ENCODE peak calls at places on chromosomes 13 and 19, in five cellular contexts. I, J, A, M and G are unnamed samples.
A peak's percentile ranks its signal among the peaks of the same experiment; 100 is the strongest.

GRCh38 chr19:46748325-46749109 is 2.3 kb upstream of the STRN4 start:
- DNase-seq in M (peak; percentile 69), J (peak; percentile 83), A (no peak), I (peak; percentile 87), G (peak; percentile 41)

GRCh38 chr19:18216789-18217188 is 9.4 kb downstream of the PDE4C start:
- DNase-seq in A (no peak), J (no peak), I (no peak), M (no peak), G (no peak)

GRCh38 chr13:19596960-19597361 is 35.6 kb upstream of the TPTE2 start:
- DNase-seq in M (no peak), I (no peak), A (peak; percentile 30), J (no peak), G (peak; percentile 42)

GRCh38 chr13:105341758-105342157 is 1193.7 kb downstream of the EFNB2 start:
- DNase-seq in A (no peak), J (no peak), I (no peak), M (no peak), G (no peak)

GRCh38 chr13:49669735-49670309 is 21.5 kb downstream of the EBPL start:
- DNase-seq in M (peak; percentile 86), I (peak; percentile 77), J (peak; percentile 49), A (peak; percentile 48), G (peak; percentile 63)

GRCh38 chr13:63625869-63626268 is 2210.2 kb upstream of the PCDH20 start:
- DNase-seq in J (no peak), M (no peak), I (no peak), A (peak; percentile 18), G (peak; percentile 31)

GRCh38 chr13:97538193-97538592 is 104.2 kb downstream of the RAP2A start:
- DNase-seq in A (no peak), I (no peak), J (no peak), M (no peak), G (no peak)

GRCh38 chr13:41900918-41901317 is 60.0 kb downstream of the VWA8 start:
- DNase-seq in M (no peak), I (no peak), J (no peak), A (no peak), G (no peak)

GRCh38 chr13:50779443-50780200 is 63.9 kb downstream of the DLEU7 start:
- DNase-seq in M (no peak), A (no peak), J (no peak), I (no peak), G (no peak)

GRCh38 chr19:3986260-3987041 is 1.2 kb upstream of the EEF2 start:
- DNase-seq in I (peak; percentile 74), A (peak; percentile 52), M (peak; percentile 82), J (peak; percentile 85), G (peak; percentile 68)

GRCh38 chr19:41311072-41311471 is 1.1 kb downstream of the CCDC97 start:
- DNase-seq in J (peak; percentile 36), I (no peak), M (no peak), A (no peak), G (no peak)

GRCh38 chr19:16361254-16361653 is 36.6 kb downstream of the KLF2 start:
- DNase-seq in M (no peak), J (no peak), I (no peak), A (no peak), G (no peak)

GRCh38 chr19:56840452-56841193 is at the start of the genes PEG3 and ZIM2:
- DNase-seq in A (no peak), M (no peak), J (no peak), I (no peak), G (peak; percentile 12)

GRCh38 chr13:113584870-113585671 is 518 bp downstream of the TFDP1 start:
- DNase-seq in J (peak; percentile 33), A (no peak), M (no peak), I (peak; percentile 45), G (no peak)

GRCh38 chr13:98853791-98854191 is 101.3 kb upstream of the SLC15A1 start:
- DNase-seq in J (no peak), M (no peak), I (no peak), A (peak; percentile 59), G (peak; percentile 38)

GRCh38 chr19:23070353-23070781 is 46.5 kb upstream of the ZNF730 start:
- DNase-seq in M (no peak), A (no peak), I (no peak), J (peak; percentile 35), G (peak; percentile 54)

GRCh38 chr13:39350461-39350881 is 252.5 kb downstream of the LHFPL6 start:
- DNase-seq in I (peak; percentile 11), A (no peak), M (peak; percentile 66), J (no peak), G (no peak)

GRCh38 chr19:42048992-42049391 is 21.0 kb downstream of the GRIK5 start:
- DNase-seq in J (peak; percentile 16), A (no peak), M (no peak), I (no peak), G (no peak)

GRCh38 chr13:63024458-63024857 is 1608.8 kb upstream of the PCDH20 start:
- DNase-seq in I (no peak), M (no peak), A (no peak), J (no peak), G (peak; percentile 44)

GRCh38 chr19:3818479-3818878 is 32.3 kb upstream of the MATK start:
- DNase-seq in J (no peak), I (no peak), A (peak; percentile 35), M (peak; percentile 15), G (no peak)

GRCh38 chr19:2171349-2172145 is 7.8 kb downstream of the DOT1L start:
- DNase-seq in A (no peak), M (no peak), I (peak; percentile 45), J (peak; percentile 86), G (peak; percentile 42)

DNA sequence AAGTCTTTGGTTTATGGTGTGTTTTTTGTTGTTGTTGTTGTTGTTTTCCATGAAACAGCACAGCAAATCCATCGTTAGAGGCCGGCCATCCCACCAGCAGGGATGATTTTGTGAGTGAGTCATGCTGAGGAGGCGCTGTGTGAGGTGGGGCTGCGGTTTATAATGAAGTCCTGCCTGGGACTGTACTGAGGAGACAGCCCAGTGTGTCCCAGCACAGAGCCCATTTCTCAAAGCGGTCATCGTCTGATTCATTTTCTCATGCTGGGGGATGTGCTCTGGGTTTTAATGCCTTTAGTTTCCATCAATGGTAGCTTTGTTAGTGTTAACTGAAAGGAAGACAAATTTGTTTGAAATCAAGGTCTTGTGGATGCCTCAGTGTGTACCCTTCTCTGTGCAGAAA is 129.3 kb upstream of the SERP2 start:
- DNase-seq in M (no peak), J (peak; percentile 43), A (peak; percentile 89), I (no peak), G (peak; percentile 82)
- H3K9ac ChIP-seq in M (no peak overlapping the region), J (no peak overlapping the region), A (peak overlapping the region; percentile 72), I (no peak overlapping the region), G (no peak overlapping the region)

DNA sequence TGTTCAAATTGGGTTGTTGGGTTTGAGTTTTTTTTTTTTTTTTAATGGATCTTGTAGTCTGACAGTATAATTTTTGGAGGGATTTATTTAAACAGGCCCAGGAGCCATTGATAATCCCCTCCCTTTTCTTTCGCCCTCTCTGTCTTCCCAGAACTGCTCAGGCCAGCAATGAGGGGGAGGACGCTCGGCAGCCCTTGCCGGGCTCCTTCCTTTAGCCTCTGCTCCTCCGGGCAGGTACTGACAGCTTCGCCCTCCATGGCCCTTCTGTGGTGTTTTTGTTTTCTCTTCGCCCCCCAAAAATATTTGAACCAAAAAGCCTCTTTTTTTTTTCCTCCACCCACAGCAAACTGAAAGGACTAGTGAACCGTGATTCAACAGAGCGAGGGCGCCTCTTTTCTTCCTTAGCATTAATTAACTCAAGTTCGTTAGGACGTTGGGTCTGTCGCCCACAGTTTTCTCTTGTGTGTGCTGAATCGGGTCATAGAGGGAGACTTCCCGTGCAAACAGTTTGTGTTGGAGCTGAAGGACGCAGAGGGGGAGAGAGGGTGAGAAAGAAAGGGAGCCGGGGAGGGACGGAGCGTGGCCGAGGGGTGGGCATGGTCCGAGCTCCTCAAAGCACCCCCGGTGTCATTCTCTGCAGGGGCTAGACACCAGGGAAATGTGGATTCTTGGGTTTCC is 21.5 kb downstream of the NFIX start:
- DNase-seq in A (no peak), M (no peak), J (peak; percentile 59), I (peak; percentile 75), G (no peak)
- TF ChIP-seq EZH2 in A (no peak), M (no peak), J (no peak), I (peak; percentile 78), G (no peak)

GRCh38 chr19:51026554-51026831 is at the start of gene KLK11:
- DNase-seq in A (no peak), M (no peak), I (no peak), J (no peak), G (no peak)
- H3K9ac ChIP-seq in A (no peak within 1 kb of the TSS), M (no peak within 1 kb of the TSS), I (no peak within 1 kb of the TSS), J (no peak within 1 kb of the TSS), G (no peak within 1 kb of the TSS)

DNA sequence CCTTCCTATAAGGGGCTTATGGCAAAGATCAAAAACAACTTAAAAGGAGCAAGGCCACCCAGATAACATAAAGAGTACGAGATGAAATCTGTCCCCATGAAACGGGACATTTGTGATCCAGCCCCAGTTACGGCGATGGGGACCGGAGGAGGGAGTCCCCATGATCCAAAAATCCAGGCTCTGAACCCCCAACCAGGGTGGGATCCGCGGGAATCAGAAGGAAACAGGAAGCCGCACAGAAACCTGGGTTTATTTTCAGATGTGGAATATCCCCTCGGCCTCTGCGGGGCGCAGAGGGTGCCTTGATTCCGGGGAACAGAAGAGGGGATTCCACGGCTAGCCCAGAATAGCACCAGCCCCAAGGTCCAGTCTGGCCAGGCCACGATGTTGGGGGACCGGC is 5.0 kb downstream of the PTPRS start:
- DNase-seq in I (no peak), M (no peak), A (no peak), J (no peak), G (no peak)
- TF ChIP-seq EZH2 in I (no peak), M (no peak), A (no peak), J (no peak), G (no peak)

DNA sequence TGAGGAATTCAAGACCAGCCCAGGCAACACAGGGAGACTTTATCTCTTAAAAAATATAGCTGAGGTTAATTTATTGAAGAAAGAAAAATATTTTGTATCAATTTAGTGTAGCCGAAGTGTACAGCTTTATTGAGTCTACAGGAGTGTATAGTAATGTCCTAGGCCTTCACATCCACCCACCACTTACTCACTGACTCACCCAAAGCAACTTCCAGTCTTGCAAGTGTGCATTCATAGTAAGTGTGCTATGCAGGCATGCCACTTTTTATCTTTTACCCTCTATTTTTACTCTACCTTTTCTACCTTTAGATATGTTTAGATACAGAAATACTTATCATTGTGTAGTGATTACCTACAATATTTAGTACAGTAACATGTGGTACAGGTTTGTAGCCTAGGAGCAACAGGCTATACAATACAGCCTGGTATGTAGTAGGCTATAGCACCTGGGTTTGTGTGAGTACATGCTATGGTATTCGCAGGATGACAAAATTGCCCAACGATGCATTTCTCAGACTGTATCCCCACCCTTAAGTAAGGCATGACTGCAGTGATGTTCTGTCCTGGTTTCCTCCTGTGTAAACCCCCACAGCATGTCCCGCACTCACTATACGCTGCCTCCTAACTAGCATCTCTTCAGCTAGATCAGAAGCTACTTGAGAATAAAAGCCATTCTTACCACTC is 15.3 kb upstream of the ATP12A start:
- DNase-seq in M (no peak), J (no peak), A (peak; percentile 73), I (no peak), G (peak; percentile 83)
- H3K9ac ChIP-seq in M (no peak overlapping the region), J (no peak overlapping the region), A (peak overlapping the region; percentile 41), I (no peak overlapping the region), G (no peak overlapping the region)